ENCODE peak calls at places on chromosomes 4 and X, in seven cellular contexts. J is cardiac fibroblast, I is coronary artery, W is HL-60, A is choroid plexus epithelial cell, G is spleen, S is IMR-90. V is an unnamed sample.

GRCh38 chr4:53605783-53606182 is 14.5 kb upstream of the LNX1 start:
- DNase-seq in A (peak; percentile 74), W (no peak), J (no peak), S (peak; percentile 53), I (no peak), G (no peak), V (no peak)

GRCh38 chr4:36111180-36111579 is 133.1 kb downstream of the ARAP2 start:
- DNase-seq in S (peak; percentile 23), G (no peak), I (no peak), W (no peak), A (peak; percentile 68), J (peak; percentile 18), V (peak; percentile 19)

GRCh38 chr4:74123065-74123728 is 24.2 kb upstream of the CXCL2 start:
- DNase-seq in G (no peak), J (peak; percentile 98), A (peak; percentile 89), W (peak; percentile 50), I (no peak), S (peak; percentile 15), V (peak; percentile 81)

GRCh38 chr4:15194520-15194919 is 192.2 kb downstream of the CPEB2 start:
- DNase-seq in J (peak; percentile 41), I (no peak), S (peak; percentile 6), A (peak; percentile 82), G (no peak), W (no peak), V (no peak)

GRCh38 chr4:142092941-142093340 is 456.6 kb downstream of the IL15 start:
- DNase-seq in W (no peak), I (no peak), S (peak; percentile 18), G (no peak), A (no peak), J (no peak), V (no peak)

GRCh38 chr4:77538144-77538543 is 67.5 kb upstream of the CXCL13 start:
- DNase-seq in G (no peak), J (peak; percentile 80), I (no peak), W (no peak), S (peak; percentile 6), A (peak; percentile 59), V (peak; percentile 74)

GRCh38 chrX:129462707-129463106 is 60.6 kb downstream of the SMARCA1 start:
- DNase-seq in W (no peak), J (no peak), S (no peak), A (no peak), I (no peak), G (no peak), V (no peak)

GRCh38 chr4:20445933-20446723 is 194.4 kb downstream of the SLIT2 start:
- DNase-seq in G (no peak), S (peak; percentile 33), A (no peak), W (no peak), I (no peak), J (peak; percentile 14), V (no peak)

GRCh38 chr4:37068580-37068979 is 176.0 kb upstream of the NWD2 start:
- DNase-seq in G (no peak), I (no peak), W (no peak), A (no peak), J (no peak), S (no peak), V (no peak)

GRCh38 chr4:24975505-24975904 is 55.2 kb downstream of the LGI2 start:
- DNase-seq in G (no peak), J (no peak), A (no peak), I (no peak), W (no peak), S (no peak), V (no peak)

GRCh38 chrX:31127716-31128115 is 55.9 kb upstream of the FTHL17 start:
- DNase-seq in W (no peak), S (no peak), A (no peak), J (no peak), I (no peak), G (no peak), V (no peak)

GRCh38 chrX:131402124-131402811 is 113.2 kb upstream of the IGSF1 start:
- DNase-seq in W (no peak), S (no peak), J (no peak), I (no peak), A (no peak), G (no peak), V (no peak)

GRCh38 chr4:163489929-163490328 is 4.6 kb upstream of the TMA16 start:
- DNase-seq in G (no peak), I (no peak), W (no peak), A (no peak), J (no peak), S (no peak), V (no peak)

GRCh38 chr4:94304365-94304971 is 38.2 kb downstream of the HPGDS start:
- DNase-seq in G (no peak), I (no peak), S (peak; percentile 42), J (peak; percentile 71), W (no peak), A (peak; percentile 73), V (peak; percentile 60)

GRCh38 chrX:30275498-30275897 is 28.6 kb downstream of the MAGEB1 start:
- DNase-seq in J (peak; percentile 38), I (no peak), G (no peak), A (peak; percentile 39), S (peak; percentile 13), W (no peak), V (peak; percentile 7)

GRCh38 chr4:144905286-144905685 is 192.7 kb downstream of the ANAPC10 start:
- DNase-seq in A (peak; percentile 16), G (no peak), W (no peak), J (no peak), S (no peak), I (no peak), V (no peak)

GRCh38 chrX:104195489-104196084 is 29.3 kb downstream of the FAM199X start:
- DNase-seq in J (peak; percentile 39), W (no peak), S (peak; percentile 25), A (peak; percentile 52), I (no peak), G (no peak), V (peak; percentile 12)

DNA sequence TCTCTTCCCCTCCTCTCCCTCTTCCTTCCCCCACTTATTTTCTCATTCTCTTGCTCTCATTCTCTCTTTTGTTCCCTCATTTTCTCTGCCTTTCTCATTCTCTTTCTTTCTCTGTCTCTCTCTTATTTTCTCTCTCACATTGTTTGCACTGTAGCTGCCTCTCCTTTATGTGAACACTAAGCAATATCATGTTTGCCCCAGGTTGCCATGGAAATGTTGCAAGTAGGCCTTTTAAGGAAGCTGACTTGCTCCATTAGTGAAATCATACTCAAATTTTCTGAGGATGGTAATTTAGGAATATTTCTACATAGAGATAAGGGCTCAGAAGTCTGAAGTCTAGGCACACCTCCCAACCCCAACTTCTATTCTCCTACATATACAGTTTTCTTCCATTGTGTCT is 130.1 kb downstream of the EDA start:
- DNase-seq in J (no peak), W (no peak), S (no peak), A (no peak), G (no peak), I (no peak), V (no peak)
- H3K4me3 ChIP-seq in J (no peak overlapping the region), W (no peak overlapping the region), S (no peak overlapping the region), A (no peak overlapping the region), G (no peak overlapping the region), I (no peak overlapping the region), V (no peak overlapping the region)

GRCh38 chrX:128106630-128107029 is 54.4 kb upstream of the ACTRT1 start:
- DNase-seq in A (peak; percentile 1), W (no peak), J (peak; percentile 0), S (no peak), G (no peak), I (no peak), V (no peak)
- TF ChIP-seq CTCF in A (no peak), W (no peak), J (no peak), S (no peak), G (no peak), I (no peak), V (no peak)

DNA sequence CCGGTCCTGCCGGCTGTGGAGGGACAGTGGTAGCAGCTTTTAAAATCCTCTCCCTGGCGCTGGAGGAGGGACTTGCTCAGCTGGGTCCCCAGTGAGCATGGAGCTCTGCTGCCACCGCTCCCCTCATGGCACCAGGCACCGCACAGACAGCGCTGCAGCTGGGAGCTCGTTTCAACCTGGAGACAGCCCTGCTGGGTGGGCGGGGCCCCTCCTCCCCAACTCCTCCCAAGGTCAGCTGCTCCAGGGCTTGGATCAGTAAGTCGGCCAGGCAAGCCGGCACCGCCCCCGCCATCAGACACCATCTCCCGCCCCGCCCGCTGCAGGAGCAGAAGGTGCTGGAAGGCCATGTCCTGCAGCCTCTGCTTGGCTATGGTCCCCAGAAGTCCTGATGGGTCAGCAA is 16.4 kb downstream of the ZFYVE28 start:
- DNase-seq in G (no peak), W (no peak), I (no peak), J (peak; percentile 52), S (no peak), A (peak; percentile 40), V (peak; percentile 78)
- H3K4me3 ChIP-seq in G (peak overlapping the region; percentile 34), W (peak overlapping the region; percentile 3), I (peak overlapping the region; percentile 69), J (peak overlapping the region; percentile 17), S (no peak overlapping the region), A (peak overlapping the region; percentile 23), V (peak overlapping the region; percentile 41)

GRCh38 chrX:48713847-48714246 is 17.3 kb downstream of the SUV39H1 start:
- DNase-seq in I (no peak), S (no peak), W (no peak), G (no peak), A (no peak), J (no peak), V (no peak)

GRCh38 chrX:48715876-48716502 is 19.5 kb downstream of the SUV39H1 start:
- DNase-seq in W (no peak), S (peak; percentile 4), I (no peak), G (no peak), A (no peak), J (peak; percentile 25), V (no peak)

GRCh38 chrX:48711929-48712505 is 15.5 kb downstream of the SUV39H1 start:
- DNase-seq in I (no peak), A (no peak), J (no peak), W (no peak), G (no peak), S (no peak), V (no peak)

GRCh38 chrX:48715066-48715465 is 18.5 kb downstream of the SUV39H1 start:
- DNase-seq in W (no peak), A (peak; percentile 61), I (no peak), J (peak; percentile 83), G (no peak), S (peak; percentile 58), V (peak; percentile 51)

DNA sequence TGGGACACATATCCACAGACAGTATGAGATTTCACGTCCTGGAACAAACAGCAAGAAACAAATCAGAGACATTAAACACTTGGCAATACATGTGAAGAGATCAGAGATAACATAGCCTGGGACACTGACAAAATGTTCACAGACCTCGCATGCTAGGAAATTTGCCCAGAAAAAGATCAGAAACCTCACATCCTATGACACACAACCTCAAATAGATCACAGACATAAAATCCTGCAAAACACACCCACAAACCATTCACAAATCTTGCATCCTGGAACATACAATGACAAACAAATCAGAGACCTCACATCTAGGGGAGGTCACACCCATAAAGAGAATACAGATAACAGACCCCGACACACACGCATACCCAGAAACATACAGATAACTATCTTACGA is 18.0 kb downstream of the SUV39H1 start:
- DNase-seq in G (no peak), S (peak; percentile 17), W (no peak), J (peak; percentile 25), I (no peak), A (no peak), V (peak; percentile 35)
- TF ChIP-seq CTCF in G (no peak), S (no peak), W (no peak), J (no peak), I (no peak), A (no peak), V (no peak)

V was measured in foreskin fibroblast.